ENCODE peak calls at places on chromosomes 12 and 14, in seven cellular contexts. G is endothelial cell of umbilical vein; C is left ventricle myocardium inferior; Q is AG04450; T is right cardiac atrium; Z is CD8-positive, alpha-beta memory T cell; V is IMR-90. K is an unnamed sample.

GRCh38 chr12:53268637-53269562 is 801 bp downstream of the ESPL1 start:
- DNase-seq in G (no peak), C (no peak), Q (no peak), T (no peak), Z (no peak), V (no peak), K (no peak)

GRCh38 chr12:96912943-96913342 is 5.9 kb downstream of the NEDD1 start:
- DNase-seq in G (no peak), C (no peak), Q (no peak), T (no peak), Z (no peak), V (no peak), K (no peak)

GRCh38 chr12:27497446-27497845 is 26.6 kb upstream of the PPFIBP1 start:
- DNase-seq in G (no peak), C (no peak), Q (no peak), T (no peak), Z (no peak), V (no peak), K (no peak)

GRCh38 chr12:24415934-24416333 is 466.5 kb upstream of the SOX5 start:
- DNase-seq in G (no peak), C (no peak), Q (no peak), T (no peak), Z (no peak), V (no peak), K (no peak)

GRCh38 chr12:129687731-129688130 is 216.1 kb downstream of the TMEM132D start:
- DNase-seq in G (no peak), C (no peak), Q (no peak), T (no peak), Z (no peak), V (no peak), K (no peak)

GRCh38 chr12:52531563-52532300 is 11.5 kb upstream of the KRT5 start:
- DNase-seq in G (no peak), C (no peak), Q (no peak), T (no peak), Z (no peak), V (no peak), K (no peak)

GRCh38 chr14:81062816-81063215 is 107.4 kb downstream of the TSHR start:
- DNase-seq in G (no peak), C (no peak), Q (no peak), T (no peak), Z (no peak), V (peak), K (no peak)

GRCh38 chr12:14785568-14785967 is 17.7 kb downstream of the WBP11 start:
- DNase-seq in G (no peak), C (no peak), Q (no peak), T (no peak), Z (no peak), V (no peak), K (no peak)

GRCh38 chr12:125734137-125734536 is 668.9 kb downstream of the AACS start:
- DNase-seq in G (no peak), C (no peak), Q (no peak), T (no peak), Z (no peak), V (no peak), K (no peak)

GRCh38 chr14:93207468-93208308 is 632 bp downstream of the UBR7 start:
- DNase-seq in G (peak), C (peak), Q (no peak), T (peak), Z (no peak), V (peak), K (no peak)

GRCh38 chr14:34715108-34715863 is 893 bp upstream of the CFL2 start:
- DNase-seq in G (no peak), C (no peak), Q (no peak), T (no peak), Z (no peak), V (no peak), K (no peak)

GRCh38 chr14:91381801-91382670 is 35.6 kb downstream of the CCDC88C start:
- DNase-seq in G (no peak), C (no peak), Q (no peak), T (no peak), Z (no peak), V (no peak), K (no peak)

GRCh38 chr12:77231548-77231947 is 166.2 kb upstream of the E2F7 start:
- DNase-seq in G (peak), C (peak), Q (peak), T (peak), Z (no peak), V (peak), K (no peak)

GRCh38 chr14:44449694-44450093 is 57.4 kb downstream of the FSCB start:
- DNase-seq in G (no peak), C (no peak), Q (no peak), T (no peak), Z (no peak), V (no peak), K (no peak)

GRCh38 chr12:98594050-98594853 is 766 bp downstream of the SLC25A3 start:
- DNase-seq in G (peak), C (peak), Q (no peak), T (peak), Z (no peak), V (no peak), K (peak)

GRCh38 chr12:74119811-74120362 is 417.7 kb upstream of the ATXN7L3B start:
- DNase-seq in G (no peak), C (no peak), Q (no peak), T (no peak), Z (no peak), V (no peak), K (peak)

GRCh38 chr12:124523071-124523470 is 44.3 kb downstream of the NCOR2 start:
- DNase-seq in G (peak), C (peak), Q (no peak), T (peak), Z (no peak), V (no peak), K (no peak)

GRCh38 chr12:120259418-120260202 is 5.9 kb downstream of the PXN start:
- DNase-seq in G (no peak), C (peak), Q (no peak), T (peak), Z (no peak), V (peak), K (no peak)
- H3K27ac ChIP-seq in G (peak), C (peak), Q (peak), T (peak), Z (no peak), V (peak), K (no peak)

GRCh38 chr14:89701079-89702043 is 253.2 kb downstream of the EFCAB11 start:
- DNase-seq in G (peak), C (peak), Q (peak), T (peak), Z (peak), V (peak), K (peak)
- H3K27ac ChIP-seq in G (peak), C (peak), Q (peak), T (peak), Z (peak), V (peak), K (peak)

DNA sequence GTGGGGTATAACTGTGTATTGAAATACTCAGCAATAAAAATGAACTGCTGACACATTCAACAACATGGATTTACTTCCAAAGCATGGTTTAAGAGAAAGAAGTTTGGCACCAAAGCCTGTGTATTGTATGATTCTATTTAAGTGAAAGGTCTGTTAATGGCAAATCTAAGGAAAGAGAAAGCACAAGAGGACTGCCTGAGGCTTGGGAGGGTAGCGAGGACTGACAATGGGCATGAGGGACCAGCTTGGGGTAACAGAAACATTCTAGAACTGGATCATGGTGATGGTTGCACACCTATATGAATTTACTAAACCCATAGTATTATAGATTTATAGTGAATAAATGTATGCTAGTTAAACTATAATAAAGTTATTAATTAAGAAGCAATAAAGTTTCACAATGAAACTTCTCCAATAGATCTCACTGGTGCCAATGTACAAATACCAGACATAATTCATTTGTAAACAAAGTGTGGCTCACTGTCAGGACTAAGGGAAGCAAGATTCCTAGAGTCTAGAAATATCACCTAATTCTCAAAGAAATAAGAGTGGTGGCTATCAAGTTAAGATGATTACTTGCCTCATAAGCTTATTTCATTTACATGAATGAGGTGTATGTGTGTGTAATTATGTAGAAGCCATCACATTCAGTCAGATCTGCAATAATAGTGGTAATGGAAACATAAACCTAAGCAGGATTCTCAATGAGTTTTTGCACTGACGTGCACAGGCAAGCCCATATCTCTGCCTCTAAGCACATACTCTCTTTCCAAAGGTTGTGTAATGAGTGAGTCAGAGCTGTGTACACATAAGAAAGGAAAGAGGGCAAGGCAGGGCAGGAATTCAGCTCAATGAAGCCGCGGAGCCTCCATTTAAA is 353.4 kb downstream of the KCNH5 start:
- DNase-seq in G (peak), C (no peak), Q (peak), T (no peak), Z (no peak), V (peak), K (no peak)
- H3K27ac ChIP-seq in G (no peak), C (no peak), Q (peak), T (no peak), Z (no peak), V (peak), K (no peak)

GRCh38 chr14:77682158-77682553 is 25.7 kb downstream of the ALKBH1 start:
- DNase-seq in G (no peak), C (no peak), Q (no peak), T (no peak), Z (no peak), V (peak), K (no peak)
- H3K27ac ChIP-seq in G (no peak), C (peak), Q (no peak), T (no peak), Z (no peak), V (no peak), K (peak)

GRCh38 chr14:73663548-73664212 is 18.9 kb downstream of the DNAL1 start:
- DNase-seq in G (no peak), C (no peak), Q (no peak), T (no peak), Z (no peak), V (no peak), K (no peak)
- H3K27ac ChIP-seq in G (no peak), C (no peak), Q (no peak), T (no peak), Z (no peak), V (no peak), K (no peak)

GRCh38 chr12:67593871-67594330 is 54.6 kb upstream of the DYRK2 start:
- DNase-seq in G (no peak), C (no peak), Q (no peak), T (no peak), Z (no peak), V (no peak), K (no peak)
- H3K27ac ChIP-seq in G (no peak), C (no peak), Q (no peak), T (no peak), Z (no peak), V (no peak), K (no peak)

GRCh38 chr12:57739914-57740538 is 1.5 kb upstream of the AGAP2 start:
- DNase-seq in G (no peak), C (no peak), Q (no peak), T (no peak), Z (no peak), V (no peak), K (no peak)

GRCh38 chr12:57739387-57739786 is 845 bp upstream of the AGAP2 start:
- DNase-seq in G (no peak), C (no peak), Q (no peak), T (no peak), Z (no peak), V (no peak), K (no peak)

GRCh38 chr12:57738142-57738474 is 434 bp downstream of the AGAP2 start:
- DNase-seq in G (no peak), C (no peak), Q (no peak), T (no peak), Z (no peak), V (no peak), K (no peak)

GRCh38 chr12:57737467-57738141 is 938 bp downstream of the AGAP2 start:
- DNase-seq in G (no peak), C (no peak), Q (no peak), T (peak), Z (no peak), V (peak), K (no peak)

GRCh38 chr12:57738661-57739237 is at the start of gene AGAP2:
- DNase-seq in G (no peak), C (no peak), Q (no peak), T (no peak), Z (no peak), V (no peak), K (peak)
- H3K27ac ChIP-seq in G (no peak), C (peak), Q (no peak), T (no peak), Z (peak), V (no peak), K (peak)